ENCODE peak calls at places on chromosomes 4 and X, in five cellular contexts. One of them, this sample, is unnamed.

GRCh38 chrX:1093586-1094538 is 118.6 kb downstream of the CRLF2 start:
- ATAC-seq in GM12878: no peak
- ATAC-seq in K562: no peak
- ATAC-seq in upper lobe of left lung: no peak
- ATAC-seq in HepG2: no peak
- ATAC-seq in this sample: no peak

GRCh38 chr4:183099537-183100297 is 660 bp downstream of the WWC2 start:
- ATAC-seq in upper lobe of left lung: no peak
- ATAC-seq in HepG2: peak
- ATAC-seq in GM12878: no peak
- ATAC-seq in K562: peak
- ATAC-seq in this sample: no peak

GRCh38 chr4:126701756-126702155 is 931.0 kb upstream of the INTU start:
- ATAC-seq in K562: peak
- ATAC-seq in HepG2: no peak
- ATAC-seq in GM12878: no peak
- ATAC-seq in upper lobe of left lung: peak
- ATAC-seq in this sample: peak

GRCh38 chr4:148007303-148007702 is 275.4 kb downstream of the ARHGAP10 start:
- ATAC-seq in upper lobe of left lung: peak
- ATAC-seq in K562: no peak
- ATAC-seq in HepG2: no peak
- ATAC-seq in GM12878: no peak
- ATAC-seq in this sample: peak

GRCh38 chr4:2950221-2950989 is 12.8 kb downstream of the NOP14 start:
- ATAC-seq in HepG2: no peak
- ATAC-seq in GM12878: no peak
- ATAC-seq in upper lobe of left lung: no peak
- ATAC-seq in K562: no peak
- ATAC-seq in this sample: no peak

GRCh38 chr4:79253930-79254329 is 71.9 kb downstream of the NAA11 start:
- ATAC-seq in K562: no peak
- ATAC-seq in HepG2: no peak
- ATAC-seq in upper lobe of left lung: no peak
- ATAC-seq in GM12878: no peak
- ATAC-seq in this sample: no peak

GRCh38 chrX:150558424-150558823 is 10.0 kb upstream of the MTM1 start:
- ATAC-seq in upper lobe of left lung: no peak
- ATAC-seq in K562: no peak
- ATAC-seq in GM12878: no peak
- ATAC-seq in HepG2: no peak
- ATAC-seq in this sample: no peak

GRCh38 chr4:165079476-165079875 is 25.8 kb downstream of the TRIM75 start:
- ATAC-seq in HepG2: no peak
- ATAC-seq in K562: peak
- ATAC-seq in upper lobe of left lung: no peak
- ATAC-seq in GM12878: no peak
- ATAC-seq in this sample: no peak

GRCh38 chrX:43556207-43556606 is 99.9 kb upstream of the MAOA start:
- ATAC-seq in upper lobe of left lung: no peak
- ATAC-seq in K562: no peak
- ATAC-seq in HepG2: no peak
- ATAC-seq in GM12878: no peak
- ATAC-seq in this sample: no peak

GRCh38 chr4:13173974-13174373 is 310.2 kb downstream of the RAB28 start:
- ATAC-seq in upper lobe of left lung: peak
- ATAC-seq in K562: no peak
- ATAC-seq in HepG2: no peak
- ATAC-seq in GM12878: no peak
- ATAC-seq in this sample: peak

GRCh38 chr4:75555294-75556164 is at the start of gene ODAPH:
- ATAC-seq in HepG2: peak
- ATAC-seq in GM12878: peak
- ATAC-seq in upper lobe of left lung: no peak
- ATAC-seq in K562: peak
- ATAC-seq in this sample: no peak

GRCh38 chr4:89242864-89243740 is 64.5 kb downstream of the GPRIN3 start:
- ATAC-seq in upper lobe of left lung: peak
- ATAC-seq in K562: no peak
- ATAC-seq in HepG2: no peak
- ATAC-seq in GM12878: no peak
- ATAC-seq in this sample: no peak

GRCh38 chr4:149605601-149606378 is 209.9 kb downstream of the IQCM start:
- ATAC-seq in HepG2: no peak
- ATAC-seq in K562: no peak
- ATAC-seq in GM12878: no peak
- ATAC-seq in upper lobe of left lung: no peak
- ATAC-seq in this sample: peak

GRCh38 chr4:109440948-109441347 is 7.3 kb downstream of the SEC24B start:
- ATAC-seq in GM12878: no peak
- ATAC-seq in HepG2: no peak
- ATAC-seq in upper lobe of left lung: peak
- ATAC-seq in K562: no peak
- ATAC-seq in this sample: peak

GRCh38 chrX:151153086-151153485 is 23.3 kb upstream of the GPR50 start:
- ATAC-seq in K562: peak
- ATAC-seq in GM12878: no peak
- ATAC-seq in HepG2: no peak
- ATAC-seq in upper lobe of left lung: no peak
- ATAC-seq in this sample: no peak

GRCh38 chr4:42326524-42326923 is 70.8 kb upstream of the SHISA3 start:
- ATAC-seq in GM12878: no peak
- ATAC-seq in upper lobe of left lung: no peak
- ATAC-seq in K562: no peak
- ATAC-seq in HepG2: no peak
- ATAC-seq in this sample: no peak

GRCh38 chr4:185142563-185142910 is 529 bp upstream of the SLC25A4 start:
- ATAC-seq in HepG2: no peak
- ATAC-seq in K562: no peak
- ATAC-seq in GM12878: peak
- ATAC-seq in upper lobe of left lung: no peak
- ATAC-seq in this sample: peak

GRCh38 chrX:152635941-152636340 is 1.8 kb upstream of the GABRQ start:
- ATAC-seq in HepG2: peak
- ATAC-seq in upper lobe of left lung: no peak
- ATAC-seq in GM12878: peak
- ATAC-seq in K562: peak
- ATAC-seq in this sample: no peak

GRCh38 chr4:3311095-3311372 is 18.2 kb downstream of the RGS12 start:
- ATAC-seq in HepG2: no peak
- ATAC-seq in upper lobe of left lung: peak
- ATAC-seq in GM12878: no peak
- ATAC-seq in K562: no peak
- ATAC-seq in this sample: no peak

GRCh38 chr4:184748251-184748652 is 14.4 kb upstream of the CENPU start:
- ATAC-seq in HepG2: no peak
- ATAC-seq in K562: no peak
- ATAC-seq in GM12878: no peak
- ATAC-seq in upper lobe of left lung: peak
- ATAC-seq in this sample: peak

GRCh38 chrX:25144043-25144940 is 128.5 kb upstream of the ARX start:
- ATAC-seq in K562: peak
- ATAC-seq in GM12878: peak
- ATAC-seq in HepG2: peak
- ATAC-seq in upper lobe of left lung: peak
- ATAC-seq in this sample: no peak

GRCh38 chrX:137428251-137428661 is 137.7 kb upstream of the ZIC3 start:
- ATAC-seq in upper lobe of left lung: peak
- ATAC-seq in HepG2: no peak
- ATAC-seq in GM12878: no peak
- ATAC-seq in K562: no peak
- ATAC-seq in this sample: peak

GRCh38 chr4:111630705-111631104 is 514.5 kb upstream of the FAM241A start:
- ATAC-seq in upper lobe of left lung: no peak
- ATAC-seq in HepG2: peak
- ATAC-seq in K562: no peak
- ATAC-seq in GM12878: no peak
- ATAC-seq in this sample: no peak

GRCh38 chr4:150572704-150573504 is 9.0 kb upstream of the MAB21L2 start:
- ATAC-seq in upper lobe of left lung: no peak
- ATAC-seq in HepG2: no peak
- ATAC-seq in GM12878: peak
- ATAC-seq in K562: peak
- ATAC-seq in this sample: no peak

GRCh38 chrX:16852617-16853179 is 17.5 kb downstream of the RBBP7 start:
- ATAC-seq in K562: no peak
- ATAC-seq in upper lobe of left lung: no peak
- ATAC-seq in GM12878: peak
- ATAC-seq in HepG2: no peak
- ATAC-seq in this sample: no peak

GRCh38 chr4:3168029-3168428 is 80.9 kb upstream of the MSANTD1 start:
- ATAC-seq in K562: peak
- ATAC-seq in upper lobe of left lung: no peak
- ATAC-seq in GM12878: peak
- ATAC-seq in HepG2: no peak
- ATAC-seq in this sample: no peak

GRCh38 chrX:23704673-23705206 is 37.4 kb downstream of the PRDX4 start:
- ATAC-seq in GM12878: no peak
- ATAC-seq in upper lobe of left lung: no peak
- ATAC-seq in K562: no peak
- ATAC-seq in HepG2: no peak
- ATAC-seq in this sample: no peak

GRCh38 chr4:7655549-7656243 is 221.0 kb upstream of the PSAPL1 start:
- ATAC-seq in GM12878: no peak
- ATAC-seq in K562: peak
- ATAC-seq in upper lobe of left lung: no peak
- ATAC-seq in HepG2: no peak
- ATAC-seq in this sample: no peak
- TF ChIP-seq EP300 in GM12878: no peak
- TF ChIP-seq EP300 in K562: no peak
- TF ChIP-seq EP300 in upper lobe of left lung: no peak
- TF ChIP-seq EP300 in HepG2: no peak
- TF ChIP-seq EP300 in this sample: no peak

DNA sequence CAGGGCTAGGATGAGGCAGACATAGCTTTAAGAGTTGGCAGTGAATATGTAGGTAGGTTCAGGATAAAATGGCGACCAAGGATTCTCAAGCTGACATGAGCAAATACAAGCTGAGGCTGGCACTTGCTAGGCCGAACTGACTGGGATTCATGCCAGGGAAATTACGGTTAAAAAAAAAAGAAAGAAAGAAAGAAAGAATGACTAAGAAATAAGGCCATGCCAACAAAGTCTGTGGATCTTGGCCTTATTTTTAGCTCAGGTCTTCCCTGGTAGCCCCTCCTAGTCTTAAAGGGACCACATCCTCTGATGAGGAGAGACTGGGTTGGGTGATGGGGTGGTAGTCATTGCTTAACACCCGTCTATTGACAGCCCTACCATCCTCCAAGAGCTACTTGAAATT is 64.4 kb upstream of the KLHL13 start:
- ATAC-seq in GM12878: no peak
- ATAC-seq in K562: no peak
- ATAC-seq in upper lobe of left lung: no peak
- ATAC-seq in HepG2: no peak
- ATAC-seq in this sample: no peak
- TF ChIP-seq POLR2AphosphoS5 in GM12878: no peak
- TF ChIP-seq POLR2AphosphoS5 in K562: no peak
- TF ChIP-seq POLR2AphosphoS5 in upper lobe of left lung: no peak
- TF ChIP-seq POLR2AphosphoS5 in HepG2: no peak
- TF ChIP-seq POLR2AphosphoS5 in this sample: no peak

DNA sequence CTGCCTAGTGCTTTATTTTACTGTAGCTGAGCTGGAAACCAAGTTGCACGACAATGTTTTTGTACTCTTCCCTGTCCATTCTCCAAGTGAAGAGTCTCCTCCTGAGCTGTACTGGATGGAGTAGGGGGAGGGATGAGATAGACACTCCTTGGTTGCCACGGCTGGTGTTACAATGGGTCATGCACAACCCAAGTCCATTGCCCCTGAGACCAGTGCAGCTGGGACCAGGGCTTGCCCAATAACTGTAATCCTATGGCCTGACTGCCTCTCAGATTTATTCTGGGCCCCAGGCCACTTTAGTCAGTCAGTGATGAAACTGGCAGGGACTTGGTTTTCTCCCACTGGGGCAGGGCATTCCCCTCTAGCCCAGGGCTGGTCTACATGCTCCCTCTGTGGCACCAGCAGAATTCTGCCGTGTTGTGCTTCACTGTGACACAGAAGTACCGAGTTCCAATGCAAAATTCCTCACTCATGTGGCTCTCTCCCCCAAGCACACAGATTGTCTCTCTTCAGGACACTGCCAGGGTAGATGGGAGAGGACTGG is 203.3 kb upstream of the PCDH18 start:
- ATAC-seq in upper lobe of left lung: no peak
- ATAC-seq in K562: peak
- ATAC-seq in HepG2: peak
- ATAC-seq in GM12878: peak
- ATAC-seq in this sample: no peak
- TF ChIP-seq EP300 in upper lobe of left lung: no peak
- TF ChIP-seq EP300 in K562: no peak
- TF ChIP-seq EP300 in HepG2: no peak
- TF ChIP-seq EP300 in GM12878: no peak
- TF ChIP-seq EP300 in this sample: no peak

GRCh38 chr4:6782147-6782845 is at the start of gene KIAA0232:
- ATAC-seq in K562: peak
- ATAC-seq in upper lobe of left lung: peak
- ATAC-seq in GM12878: peak
- ATAC-seq in HepG2: peak
- ATAC-seq in this sample: peak

GRCh38 chr4:6779667-6780565 is 2.6 kb upstream of the KIAA0232 start:
- ATAC-seq in upper lobe of left lung: no peak
- ATAC-seq in GM12878: no peak
- ATAC-seq in HepG2: peak
- ATAC-seq in K562: no peak
- ATAC-seq in this sample: no peak

GRCh38 chr4:6782846-6783110 is 251 bp downstream of the KIAA0232 start:
- ATAC-seq in GM12878: peak
- ATAC-seq in K562: no peak
- ATAC-seq in HepG2: no peak
- ATAC-seq in upper lobe of left lung: peak
- ATAC-seq in this sample: peak

GRCh38 chr4:6781561-6781960 is 966 bp upstream of the KIAA0232 start:
- ATAC-seq in GM12878: no peak
- ATAC-seq in K562: no peak
- ATAC-seq in HepG2: no peak
- ATAC-seq in upper lobe of left lung: no peak
- ATAC-seq in this sample: no peak

GRCh38 chr4:6781113-6781512 is 1.4 kb upstream of the KIAA0232 start:
- ATAC-seq in upper lobe of left lung: no peak
- ATAC-seq in GM12878: no peak
- ATAC-seq in HepG2: no peak
- ATAC-seq in K562: no peak
- ATAC-seq in this sample: no peak
- TF ChIP-seq POLR2AphosphoS5 in upper lobe of left lung: no peak
- TF ChIP-seq POLR2AphosphoS5 in GM12878: no peak
- TF ChIP-seq POLR2AphosphoS5 in HepG2: no peak
- TF ChIP-seq POLR2AphosphoS5 in K562: no peak
- TF ChIP-seq POLR2AphosphoS5 in this sample: no peak